ENCODE peak calls at places on chromosome 5, in ten cellular contexts. Z, L, Q, X, T, S, N, B, O and F are unnamed samples.

GRCh38 chr5:157050050-157050449 is 8.9 kb downstream of the HAVCR1 start:
- DNase-seq in Q (no peak), B (no peak), S (no peak), X (no peak), T (no peak), L (no peak), N (no peak), Z (no peak), O (no peak), F (no peak)

GRCh38 chr5:58885265-58885664 is 302.4 kb downstream of the RAB3C start:
- DNase-seq in Z (no peak), X (no peak), N (no peak), T (no peak), Q (no peak), B (no peak), L (no peak), O (no peak), S (no peak), F (no peak)

GRCh38 chr5:173581408-173582197 is 34.8 kb downstream of the BOD1 start:
- DNase-seq in X (no peak), Z (no peak), N (no peak), L (peak; percentile 40), B (peak; percentile 57), Q (peak; percentile 72), S (no peak), T (no peak), O (no peak), F (peak; percentile 7)

GRCh38 chr5:135133698-135134515 is 99.9 kb upstream of the PITX1 start:
- DNase-seq in X (no peak), O (no peak), S (no peak), T (no peak), Q (peak; percentile 77), N (no peak), Z (no peak), L (no peak), B (peak; percentile 29), F (no peak)

GRCh38 chr5:88660947-88661869 is 221.8 kb downstream of the MEF2C start:
- DNase-seq in S (peak; percentile 47), B (peak; percentile 74), Q (peak; percentile 98), O (peak; percentile 98), N (no peak), X (peak; percentile 97), L (no peak), Z (no peak), T (peak; percentile 98), F (no peak)

GRCh38 chr5:146001544-146002185 is 65.3 kb downstream of the SH3RF2 start:
- DNase-seq in Z (no peak), N (no peak), Q (no peak), S (no peak), T (no peak), O (no peak), X (no peak), L (no peak), B (no peak), F (no peak)

GRCh38 chr5:173869316-173869715 is 18.8 kb upstream of the CPEB4 start:
- DNase-seq in Z (peak; percentile 25), B (no peak), X (no peak), S (no peak), N (no peak), T (peak; percentile 69), O (peak; percentile 87), L (no peak), Q (no peak), F (no peak)

GRCh38 chr5:53425598-53426516 is 54.6 kb upstream of the FST start:
- DNase-seq in O (no peak), N (no peak), Q (peak; percentile 93), B (no peak), Z (no peak), T (no peak), X (no peak), S (no peak), L (no peak), F (no peak)

GRCh38 chr5:150377964-150378694 is 20.6 kb downstream of the TCOF1 start:
- DNase-seq in T (no peak), L (no peak), Z (no peak), Q (peak; percentile 80), O (no peak), X (peak; percentile 96), N (no peak), B (no peak), S (no peak), F (no peak)

GRCh38 chr5:28014779-28015178 is 976.4 kb upstream of the CDH9 start:
- DNase-seq in O (no peak), L (no peak), B (no peak), Q (peak; percentile 58), X (no peak), T (no peak), S (no peak), Z (no peak), N (no peak), F (no peak)

GRCh38 chr5:10424124-10424731 is 17.5 kb upstream of the ROPN1L start:
- DNase-seq in S (no peak), N (no peak), T (no peak), O (peak; percentile 63), Z (peak; percentile 17), L (no peak), Q (peak; percentile 76), X (peak; percentile 39), B (no peak), F (no peak)

GRCh38 chr5:146401021-146401420 is 46.1 kb upstream of the TCERG1 start:
- DNase-seq in B (no peak), Q (no peak), T (no peak), L (no peak), X (no peak), O (no peak), N (no peak), Z (no peak), S (no peak), F (no peak)

GRCh38 chr5:53333160-53333559 is 147.3 kb upstream of the FST start:
- DNase-seq in X (no peak), S (no peak), L (no peak), B (no peak), Z (no peak), O (no peak), Q (no peak), N (no peak), T (no peak), F (no peak)

GRCh38 chr5:159883522-159883950 is 32.7 kb upstream of the ADRA1B start:
- DNase-seq in B (no peak), L (no peak), Z (no peak), X (peak; percentile 57), T (no peak), N (no peak), S (no peak), Q (no peak), O (no peak), F (no peak)
- H3K27ac ChIP-seq in B (peak overlapping the region; percentile 93), L (no peak overlapping the region), Z (no peak overlapping the region), X (peak overlapping the region; percentile 19), T (no peak overlapping the region), N (no peak overlapping the region), S (no peak overlapping the region), Q (no peak overlapping the region), O (no peak overlapping the region), F (no peak overlapping the region)

GRCh38 chr5:139886213-139886612 is 90.6 kb downstream of the PSD2 start:
- DNase-seq in N (no peak), B (no peak), S (no peak), T (no peak), L (no peak), X (no peak), O (no peak), Z (no peak), Q (no peak), F (no peak)

GRCh38 chr5:139884734-139885133 is 89.1 kb downstream of the PSD2 start:
- DNase-seq in B (no peak), N (no peak), Q (no peak), Z (no peak), O (no peak), T (no peak), L (no peak), X (no peak), S (no peak), F (no peak)

GRCh38 chr5:139885857-139886208 is 90.2 kb downstream of the PSD2 start:
- DNase-seq in X (no peak), N (no peak), O (no peak), Z (no peak), S (no peak), T (no peak), Q (no peak), L (no peak), B (no peak), F (no peak)

GRCh38 chr5:139884144-139884543 is 88.5 kb downstream of the PSD2 start:
- DNase-seq in O (no peak), Q (no peak), Z (peak; percentile 63), B (no peak), X (no peak), S (peak; percentile 51), T (no peak), L (no peak), N (no peak), F (no peak)

GRCh38 chr5:139885172-139885856 is 89.7 kb downstream of the PSD2 start:
- DNase-seq in S (no peak), N (no peak), B (no peak), Z (no peak), Q (no peak), T (no peak), O (no peak), L (no peak), X (no peak), F (no peak)
- H3K27ac ChIP-seq in S (peak overlapping the region; percentile 58), N (no peak overlapping the region), B (no peak overlapping the region), Z (peak overlapping the region; percentile 53), Q (no peak overlapping the region), T (no peak overlapping the region), O (no peak overlapping the region), L (no peak overlapping the region), X (no peak overlapping the region), F (no peak overlapping the region)

GRCh38 chr5:43121565-43122484 is 1.1 kb downstream of the ZNF131 start:
- DNase-seq in S (no peak), L (no peak), O (peak; percentile 39), B (no peak), Z (peak; percentile 17), N (no peak), X (peak; percentile 82), T (no peak), Q (peak; percentile 27), F (peak; percentile 3)
- H3K27ac ChIP-seq in S (peak overlapping the region; percentile 99), L (peak overlapping the region; percentile 87), O (peak overlapping the region; percentile 96), B (peak overlapping the region; percentile 92), Z (peak overlapping the region; percentile 100), N (peak overlapping the region; percentile 97), X (peak overlapping the region; percentile 82), T (peak overlapping the region; percentile 99), Q (peak overlapping the region; percentile 54), F (peak overlapping the region; percentile 97)

DNA sequence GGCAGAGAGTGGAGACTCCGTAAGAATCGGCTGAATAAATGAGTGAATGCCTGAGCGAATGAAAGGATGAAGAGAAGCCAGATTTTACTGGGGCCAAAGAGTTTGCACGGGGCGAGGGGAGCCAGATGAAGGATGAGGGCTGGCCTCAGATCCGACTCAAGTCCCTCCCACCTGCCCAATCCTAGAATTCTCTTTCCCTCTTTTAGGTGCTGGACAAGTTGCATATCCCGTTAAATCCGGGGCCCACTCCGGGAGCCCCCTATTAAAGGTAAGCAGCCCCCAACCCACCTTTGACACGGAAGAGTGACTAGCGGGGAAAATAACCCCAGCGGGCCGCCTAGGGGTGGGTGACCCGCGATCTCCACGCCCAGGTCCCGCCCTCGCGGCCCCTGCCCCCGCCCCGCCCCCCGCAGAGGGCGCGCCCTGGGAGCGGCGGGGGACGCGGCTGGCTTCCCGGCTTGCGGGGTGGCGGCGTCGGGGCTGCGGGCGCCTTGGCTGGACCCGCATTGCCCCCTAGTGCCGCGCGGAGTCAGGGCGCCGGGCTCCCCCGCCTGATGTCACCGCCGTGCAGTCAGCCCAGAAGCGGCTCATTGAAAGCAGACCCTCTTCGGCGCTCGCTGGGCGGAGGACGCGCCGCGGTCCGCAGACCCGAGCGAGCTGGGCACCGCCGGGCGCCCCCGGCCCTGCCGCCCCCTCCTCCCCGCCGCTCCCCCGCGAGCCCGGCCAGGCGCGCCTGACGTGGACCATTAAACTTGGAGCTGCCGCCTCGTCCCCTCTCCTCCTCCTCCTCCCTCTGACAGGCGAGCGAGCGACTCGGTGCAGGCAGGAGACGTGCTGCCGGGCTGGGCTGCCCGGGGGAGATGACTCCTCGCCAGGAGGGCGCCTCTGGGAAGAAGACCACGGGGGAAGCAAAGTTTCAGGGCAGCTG is at the start of gene ADRA1B:
- DNase-seq in Z (peak; percentile 31), S (peak; percentile 77), X (peak; percentile 60), Q (peak; percentile 65), B (peak; percentile 86), L (peak; percentile 20), N (peak; percentile 23), T (peak; percentile 62), O (peak; percentile 38), F (no peak)
- H3K27ac ChIP-seq in Z (no peak within 1 kb of the TSS), S (no peak within 1 kb of the TSS), X (peak within 1 kb of the TSS; percentile 44), Q (no peak within 1 kb of the TSS), B (peak within 1 kb of the TSS; percentile 96), L (no peak within 1 kb of the TSS), N (no peak within 1 kb of the TSS), T (peak within 1 kb of the TSS; percentile 58), O (no peak within 1 kb of the TSS), F (no peak within 1 kb of the TSS)